ENCODE peak calls at places on chromosome 17, in four cellular contexts. One of them, this sample, is unnamed.

GRCh38 chr17:45277992-45278391 is 16.1 kb upstream of the SPATA32 start:
- DNase-seq in A549: no peak
- DNase-seq in mesothelial cell of epicardium: no peak
- DNase-seq in HFF-Myc: no peak
- DNase-seq in this sample: no peak

GRCh38 chr17:4771519-4772234 is at the start of gene TM4SF5:
- DNase-seq in A549: no peak
- DNase-seq in mesothelial cell of epicardium: no peak
- DNase-seq in HFF-Myc: no peak
- DNase-seq in this sample: no peak

GRCh38 chr17:51165680-51166197 is 472 bp upstream of the NME2 start:
- DNase-seq in A549: peak
- DNase-seq in mesothelial cell of epicardium: peak
- DNase-seq in HFF-Myc: no peak
- DNase-seq in this sample: no peak

GRCh38 chr17:15510361-15510760 is 42.9 kb upstream of the CDRT4 start:
- DNase-seq in A549: no peak
- DNase-seq in mesothelial cell of epicardium: no peak
- DNase-seq in HFF-Myc: no peak
- DNase-seq in this sample: no peak

GRCh38 chr17:19672009-19672837 is 23.7 kb downstream of the ALDH3A2 start:
- DNase-seq in A549: no peak
- DNase-seq in mesothelial cell of epicardium: no peak
- DNase-seq in HFF-Myc: no peak
- DNase-seq in this sample: no peak

GRCh38 chr17:82567286-82567685 is 47.8 kb downstream of the FOXK2 start:
- DNase-seq in A549: no peak
- DNase-seq in mesothelial cell of epicardium: no peak
- DNase-seq in HFF-Myc: no peak
- DNase-seq in this sample: no peak

GRCh38 chr17:64491034-64491860 is 5.6 kb downstream of the POLG2 start:
- DNase-seq in A549: no peak
- DNase-seq in mesothelial cell of epicardium: no peak
- DNase-seq in HFF-Myc: no peak
- DNase-seq in this sample: no peak

GRCh38 chr17:57211543-57211942 is 44.8 kb upstream of the MSI2 start:
- DNase-seq in A549: peak
- DNase-seq in mesothelial cell of epicardium: no peak
- DNase-seq in HFF-Myc: no peak
- DNase-seq in this sample: no peak

GRCh38 chr17:20095366-20096080 is 86.4 kb downstream of the SPECC1 start:
- DNase-seq in A549: peak
- DNase-seq in mesothelial cell of epicardium: no peak
- DNase-seq in HFF-Myc: peak
- DNase-seq in this sample: no peak

GRCh38 chr17:50274142-50274944 is at the start of gene TMEM92:
- DNase-seq in A549: peak
- DNase-seq in mesothelial cell of epicardium: no peak
- DNase-seq in HFF-Myc: no peak
- DNase-seq in this sample: no peak

GRCh38 chr17:79945591-79946255 is 89.9 kb downstream of the TBC1D16 start:
- DNase-seq in A549: no peak
- DNase-seq in mesothelial cell of epicardium: no peak
- DNase-seq in HFF-Myc: no peak
- DNase-seq in this sample: peak

GRCh38 chr17:72774251-72774650 is 318.2 kb downstream of the SLC39A11 start:
- DNase-seq in A549: no peak
- DNase-seq in mesothelial cell of epicardium: no peak
- DNase-seq in HFF-Myc: no peak
- DNase-seq in this sample: no peak

GRCh38 chr17:39376434-39376833 is 25.0 kb downstream of the FBXL20 start:
- DNase-seq in A549: no peak
- DNase-seq in mesothelial cell of epicardium: no peak
- DNase-seq in HFF-Myc: no peak
- DNase-seq in this sample: no peak

GRCh38 chr17:45313419-45313771 is 3.4 kb downstream of the MAP3K14 start:
- DNase-seq in A549: no peak
- DNase-seq in mesothelial cell of epicardium: no peak
- DNase-seq in HFF-Myc: no peak
- DNase-seq in this sample: no peak

GRCh38 chr17:17118399-17118798 is 76.1 kb downstream of the MPRIP start:
- DNase-seq in A549: no peak
- DNase-seq in mesothelial cell of epicardium: no peak
- DNase-seq in HFF-Myc: no peak
- DNase-seq in this sample: no peak

GRCh38 chr17:82230627-82231311 is 1.9 kb downstream of the SLC16A3 start:
- DNase-seq in A549: peak
- DNase-seq in mesothelial cell of epicardium: peak
- DNase-seq in HFF-Myc: no peak
- DNase-seq in this sample: no peak

GRCh38 chr17:63464691-63465090 is 12.2 kb upstream of the ACE start:
- DNase-seq in A549: no peak
- DNase-seq in mesothelial cell of epicardium: no peak
- DNase-seq in HFF-Myc: no peak
- DNase-seq in this sample: no peak

DNA sequence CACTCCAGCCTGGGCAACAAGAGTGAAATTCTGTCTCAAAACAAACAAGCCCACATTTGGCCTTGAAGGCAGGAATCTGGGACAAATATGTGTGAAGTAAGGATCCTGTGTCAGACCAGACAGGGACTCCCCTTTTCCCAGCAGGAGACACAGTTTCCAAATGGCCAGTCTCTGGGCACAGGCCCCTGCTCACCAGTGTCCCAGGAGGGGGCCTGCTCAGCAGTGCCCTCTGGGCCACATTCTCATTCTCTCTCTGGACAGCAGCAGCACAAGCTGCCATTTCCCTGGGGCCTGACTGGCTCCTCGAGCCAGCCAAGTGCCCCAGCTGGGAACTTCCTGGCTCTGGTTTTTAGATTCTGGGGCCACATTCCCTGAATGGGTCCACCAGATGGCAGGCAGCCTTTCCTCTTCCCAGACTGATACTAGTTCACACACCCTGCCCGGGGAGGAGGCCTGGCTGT is 11.7 kb upstream of the MNT start:
- DNase-seq in A549: no peak
- DNase-seq in mesothelial cell of epicardium: no peak
- DNase-seq in HFF-Myc: no peak
- DNase-seq in this sample: no peak
- TF ChIP-seq CTCF in A549: peak
- TF ChIP-seq CTCF in mesothelial cell of epicardium: no peak
- TF ChIP-seq CTCF in HFF-Myc: no peak
- TF ChIP-seq CTCF in this sample: no peak

GRCh38 chr17:42310281-42311156 is 22.2 kb downstream of the STAT5A start:
- DNase-seq in A549: no peak
- DNase-seq in mesothelial cell of epicardium: no peak
- DNase-seq in HFF-Myc: no peak
- DNase-seq in this sample: no peak
- TF ChIP-seq CTCF in A549: no peak
- TF ChIP-seq CTCF in mesothelial cell of epicardium: no peak
- TF ChIP-seq CTCF in HFF-Myc: no peak
- TF ChIP-seq CTCF in this sample: peak

DNA sequence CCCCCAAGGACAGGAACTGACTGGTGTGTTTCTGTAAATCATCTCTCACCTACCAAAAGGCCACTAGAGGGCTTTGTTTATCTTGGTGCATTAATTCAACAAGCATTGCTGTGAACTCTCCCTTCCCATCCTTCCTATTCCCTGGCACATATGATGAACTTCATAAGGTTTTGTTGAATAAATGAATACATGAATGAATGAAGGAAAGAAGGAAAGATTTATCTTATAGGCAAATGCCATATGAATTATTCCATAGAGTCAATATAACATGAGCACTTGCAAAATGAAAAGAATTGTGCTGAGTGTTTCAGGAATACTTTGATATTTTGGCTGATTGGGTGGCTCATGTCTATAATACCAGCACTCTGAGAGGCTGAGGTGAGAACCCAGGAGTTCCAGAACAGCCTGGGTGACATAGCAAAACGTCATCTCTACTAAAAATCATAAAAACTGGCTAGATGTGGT is 4.3 kb downstream of the SPDYE4 start:
- DNase-seq in A549: peak
- DNase-seq in mesothelial cell of epicardium: no peak
- DNase-seq in HFF-Myc: no peak
- DNase-seq in this sample: no peak
- TF ChIP-seq CTCF in A549: peak
- TF ChIP-seq CTCF in mesothelial cell of epicardium: no peak
- TF ChIP-seq CTCF in HFF-Myc: peak
- TF ChIP-seq CTCF in this sample: peak

DNA sequence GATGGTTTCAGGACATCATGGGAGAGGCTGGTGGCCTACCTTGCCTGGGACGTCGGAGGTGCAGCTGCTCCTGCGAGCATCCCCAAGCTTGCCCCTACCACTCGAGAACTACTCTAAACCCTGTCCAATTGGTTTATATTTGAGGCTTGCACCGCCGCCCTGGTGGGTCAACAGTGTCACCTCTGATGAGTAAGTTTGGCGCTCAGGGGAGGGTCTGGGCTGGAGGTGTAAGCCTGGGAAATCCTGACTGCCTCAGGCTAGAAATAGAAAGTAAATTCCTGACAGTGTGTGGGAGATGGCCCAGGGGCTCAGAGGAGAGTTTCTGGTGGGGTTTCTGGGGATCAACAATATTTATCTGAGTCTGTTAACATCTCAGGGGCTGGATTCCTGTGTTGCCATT is 48.2 kb downstream of the CCDC42 start:
- DNase-seq in A549: no peak
- DNase-seq in mesothelial cell of epicardium: peak
- DNase-seq in HFF-Myc: no peak
- DNase-seq in this sample: no peak
- TF ChIP-seq CTCF in A549: no peak
- TF ChIP-seq CTCF in mesothelial cell of epicardium: no peak
- TF ChIP-seq CTCF in HFF-Myc: no peak
- TF ChIP-seq CTCF in this sample: peak

GRCh38 chr17:66451188-66452149 is 149.1 kb downstream of the PRKCA start:
- DNase-seq in A549: peak
- DNase-seq in mesothelial cell of epicardium: no peak
- DNase-seq in HFF-Myc: no peak
- DNase-seq in this sample: no peak
- TF ChIP-seq CTCF in A549: peak
- TF ChIP-seq CTCF in mesothelial cell of epicardium: no peak
- TF ChIP-seq CTCF in HFF-Myc: peak
- TF ChIP-seq CTCF in this sample: peak

GRCh38 chr17:77372444-77373297 is 231.9 kb downstream of the SEC14L1 start:
- DNase-seq in A549: no peak
- DNase-seq in mesothelial cell of epicardium: peak
- DNase-seq in HFF-Myc: no peak
- DNase-seq in this sample: peak

GRCh38 chr17:77375526-77375916 is 234.8 kb downstream of the SEC14L1 start:
- DNase-seq in A549: no peak
- DNase-seq in mesothelial cell of epicardium: no peak
- DNase-seq in HFF-Myc: no peak
- DNase-seq in this sample: no peak

GRCh38 chr17:77375108-77375507 is 234.3 kb downstream of the SEC14L1 start:
- DNase-seq in A549: no peak
- DNase-seq in mesothelial cell of epicardium: no peak
- DNase-seq in HFF-Myc: no peak
- DNase-seq in this sample: no peak

GRCh38 chr17:77373298-77374169 is 232.8 kb downstream of the SEC14L1 start:
- DNase-seq in A549: no peak
- DNase-seq in mesothelial cell of epicardium: peak
- DNase-seq in HFF-Myc: no peak
- DNase-seq in this sample: no peak

DNA sequence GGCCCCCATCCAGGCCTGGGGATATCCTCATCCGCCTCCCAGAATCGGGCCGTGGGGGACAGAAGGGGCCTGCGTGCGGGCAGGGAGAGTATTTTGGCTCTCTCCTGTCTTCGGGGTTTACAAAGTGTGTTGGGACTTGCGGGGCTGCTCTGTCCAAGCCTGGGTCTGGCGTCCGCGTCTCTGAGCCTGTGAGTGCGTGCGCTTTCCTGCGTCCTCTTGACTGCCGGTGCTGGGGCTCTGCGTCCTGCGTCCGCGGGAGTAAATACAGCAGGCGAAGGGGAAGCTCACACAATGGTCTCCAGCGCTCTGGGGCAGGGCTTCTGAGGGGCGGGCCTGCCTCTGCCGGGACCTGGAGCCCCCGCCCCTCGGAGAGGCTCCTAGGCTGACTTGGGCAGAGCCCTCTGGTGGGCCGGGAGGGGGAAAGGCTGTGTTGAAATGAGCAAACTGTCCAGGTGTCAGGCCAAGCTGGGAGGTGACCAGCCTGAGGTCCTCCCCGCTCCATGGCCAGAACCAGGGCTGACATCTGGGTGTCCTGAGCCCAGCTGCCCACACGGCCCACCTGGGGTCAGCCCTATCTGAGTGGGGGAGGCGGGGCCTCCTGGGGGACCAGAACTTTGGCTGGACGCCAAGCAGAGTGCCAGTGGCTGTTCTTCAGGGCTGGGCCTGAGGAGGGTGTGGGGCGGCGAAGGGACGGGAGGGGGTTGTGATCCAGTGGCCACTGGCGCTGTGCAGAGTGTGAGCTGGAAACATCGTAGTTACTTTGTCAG is 233.6 kb downstream of the SEC14L1 start:
- DNase-seq in A549: no peak
- DNase-seq in mesothelial cell of epicardium: peak
- DNase-seq in HFF-Myc: no peak
- DNase-seq in this sample: peak
- TF ChIP-seq CTCF in A549: no peak
- TF ChIP-seq CTCF in mesothelial cell of epicardium: no peak
- TF ChIP-seq CTCF in HFF-Myc: peak
- TF ChIP-seq CTCF in this sample: peak

DNA sequence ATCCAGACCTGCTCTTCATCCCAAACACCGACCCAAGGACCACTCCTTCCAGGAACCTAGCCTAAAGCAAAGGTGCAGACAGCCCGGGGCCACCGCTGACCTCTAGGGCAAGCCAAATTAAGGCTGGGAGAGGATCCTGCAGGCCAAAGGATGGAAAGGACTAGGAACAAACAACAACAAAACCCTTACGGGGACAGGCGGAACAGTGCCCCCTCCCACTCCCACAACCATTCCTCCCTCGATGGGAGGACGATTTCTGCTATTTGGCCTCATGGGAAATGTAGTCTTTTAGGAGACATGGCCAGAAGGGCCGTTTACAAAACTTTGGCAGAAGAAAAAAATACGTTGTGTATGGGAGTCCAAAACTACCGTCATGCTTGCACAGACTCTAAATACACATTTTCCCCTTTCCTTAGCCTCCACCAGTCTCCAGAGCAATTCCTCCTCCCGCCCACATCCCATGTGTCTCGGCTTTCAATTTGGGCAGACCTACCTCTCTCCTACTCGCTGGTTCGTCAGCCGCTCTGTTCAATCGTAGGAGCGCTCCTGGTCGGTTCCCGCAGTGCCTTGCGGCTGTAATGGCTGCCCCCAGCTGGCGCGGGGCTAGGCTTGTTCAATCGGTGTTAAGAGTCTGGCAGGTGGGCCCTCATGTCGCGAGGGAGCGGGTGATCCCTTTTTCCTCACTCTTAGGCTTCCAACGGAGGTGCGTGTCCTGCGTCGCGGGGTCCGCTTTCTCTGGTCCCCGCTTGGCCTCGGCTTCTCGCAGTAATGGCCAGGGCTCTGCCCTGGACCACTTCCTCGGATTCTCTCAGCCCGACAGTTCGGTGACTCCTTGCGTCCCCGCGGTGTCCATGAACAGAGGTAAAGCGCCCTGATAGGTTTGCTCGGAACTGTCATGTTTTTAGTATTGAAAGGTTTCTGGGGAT is at the start of gene ERAL1:
- DNase-seq in A549: peak
- DNase-seq in mesothelial cell of epicardium: peak
- DNase-seq in HFF-Myc: peak
- DNase-seq in this sample: peak
- TF ChIP-seq CTCF in A549: no peak
- TF ChIP-seq CTCF in mesothelial cell of epicardium: no peak
- TF ChIP-seq CTCF in HFF-Myc: peak
- TF ChIP-seq CTCF in this sample: peak